ENCODE peak calls at places on chromosome 15, in nine cellular contexts. One of them, this sample, is unnamed.

GRCh38 chr15:45242289-45242688 is 9.7 kb upstream of the SLC28A2 start:
- DNase-seq in AG10803: no peak
- DNase-seq in HepG2: no peak
- DNase-seq in cardiac muscle cell: no peak
- DNase-seq in choroid plexus epithelial cell: peak
- DNase-seq in neural progenitor cell: peak
- DNase-seq in nephron progenitor cell: peak
- DNase-seq in psoas muscle: no peak
- DNase-seq in GM23338: peak
- DNase-seq in this sample: no peak

GRCh38 chr15:101120961-101121360 is 130.9 kb downstream of the CHSY1 start:
- DNase-seq in GM23338: no peak
- DNase-seq in neural progenitor cell: no peak
- DNase-seq in psoas muscle: no peak
- DNase-seq in cardiac muscle cell: no peak
- DNase-seq in nephron progenitor cell: no peak
- DNase-seq in choroid plexus epithelial cell: no peak
- DNase-seq in HepG2: no peak
- DNase-seq in AG10803: no peak
- DNase-seq in this sample: no peak

GRCh38 chr15:70410371-70410975 is 312.8 kb upstream of the TLE3 start:
- DNase-seq in cardiac muscle cell: peak
- DNase-seq in neural progenitor cell: no peak
- DNase-seq in AG10803: no peak
- DNase-seq in HepG2: no peak
- DNase-seq in psoas muscle: no peak
- DNase-seq in nephron progenitor cell: no peak
- DNase-seq in choroid plexus epithelial cell: no peak
- DNase-seq in GM23338: no peak
- DNase-seq in this sample: no peak

GRCh38 chr15:79989682-79990081 is 18.7 kb upstream of the BCL2A1 start:
- DNase-seq in nephron progenitor cell: no peak
- DNase-seq in AG10803: peak
- DNase-seq in psoas muscle: no peak
- DNase-seq in GM23338: no peak
- DNase-seq in choroid plexus epithelial cell: peak
- DNase-seq in neural progenitor cell: no peak
- DNase-seq in HepG2: no peak
- DNase-seq in cardiac muscle cell: no peak
- DNase-seq in this sample: no peak

GRCh38 chr15:60530168-60530567 is 51.2 kb upstream of the ICE2 start:
- DNase-seq in cardiac muscle cell: no peak
- DNase-seq in HepG2: no peak
- DNase-seq in nephron progenitor cell: no peak
- DNase-seq in GM23338: no peak
- DNase-seq in choroid plexus epithelial cell: no peak
- DNase-seq in AG10803: no peak
- DNase-seq in neural progenitor cell: no peak
- DNase-seq in psoas muscle: no peak
- DNase-seq in this sample: no peak

GRCh38 chr15:85551221-85551832 is 170.9 kb downstream of the AKAP13 start:
- DNase-seq in GM23338: no peak
- DNase-seq in neural progenitor cell: no peak
- DNase-seq in HepG2: no peak
- DNase-seq in nephron progenitor cell: no peak
- DNase-seq in psoas muscle: no peak
- DNase-seq in choroid plexus epithelial cell: peak
- DNase-seq in cardiac muscle cell: no peak
- DNase-seq in AG10803: peak
- DNase-seq in this sample: no peak

GRCh38 chr15:51203797-51204196 is 109.1 kb upstream of the TNFAIP8L3 start:
- DNase-seq in cardiac muscle cell: no peak
- DNase-seq in HepG2: peak
- DNase-seq in AG10803: peak
- DNase-seq in nephron progenitor cell: no peak
- DNase-seq in neural progenitor cell: no peak
- DNase-seq in psoas muscle: no peak
- DNase-seq in GM23338: no peak
- DNase-seq in choroid plexus epithelial cell: peak
- DNase-seq in this sample: no peak

GRCh38 chr15:67607329-67607728 is 64.8 kb downstream of the MAP2K5 start:
- DNase-seq in neural progenitor cell: no peak
- DNase-seq in GM23338: no peak
- DNase-seq in psoas muscle: no peak
- DNase-seq in HepG2: no peak
- DNase-seq in AG10803: no peak
- DNase-seq in cardiac muscle cell: no peak
- DNase-seq in nephron progenitor cell: no peak
- DNase-seq in choroid plexus epithelial cell: no peak
- DNase-seq in this sample: no peak

GRCh38 chr15:74541494-74542191 is 623 bp downstream of the ARID3B start:
- DNase-seq in AG10803: peak
- DNase-seq in HepG2: peak
- DNase-seq in cardiac muscle cell: peak
- DNase-seq in nephron progenitor cell: peak
- DNase-seq in neural progenitor cell: peak
- DNase-seq in choroid plexus epithelial cell: peak
- DNase-seq in GM23338: peak
- DNase-seq in psoas muscle: no peak
- DNase-seq in this sample: peak

GRCh38 chr15:72198410-72199270 is 1.1 kb upstream of the GRAMD2A start:
- DNase-seq in choroid plexus epithelial cell: no peak
- DNase-seq in psoas muscle: no peak
- DNase-seq in neural progenitor cell: no peak
- DNase-seq in nephron progenitor cell: no peak
- DNase-seq in GM23338: peak
- DNase-seq in cardiac muscle cell: no peak
- DNase-seq in AG10803: no peak
- DNase-seq in HepG2: no peak
- DNase-seq in this sample: no peak

GRCh38 chr15:72197045-72197459 is 535 bp downstream of the GRAMD2A start:
- DNase-seq in neural progenitor cell: peak
- DNase-seq in HepG2: no peak
- DNase-seq in GM23338: peak
- DNase-seq in nephron progenitor cell: no peak
- DNase-seq in AG10803: no peak
- DNase-seq in choroid plexus epithelial cell: no peak
- DNase-seq in cardiac muscle cell: no peak
- DNase-seq in psoas muscle: no peak
- DNase-seq in this sample: no peak

GRCh38 chr15:72196409-72197044 is 1.1 kb downstream of the GRAMD2A start:
- DNase-seq in cardiac muscle cell: no peak
- DNase-seq in AG10803: no peak
- DNase-seq in neural progenitor cell: no peak
- DNase-seq in GM23338: no peak
- DNase-seq in nephron progenitor cell: no peak
- DNase-seq in choroid plexus epithelial cell: peak
- DNase-seq in psoas muscle: no peak
- DNase-seq in HepG2: no peak
- DNase-seq in this sample: no peak

GRCh38 chr15:72199721-72200212 is 2.2 kb upstream of the GRAMD2A start:
- DNase-seq in AG10803: peak
- DNase-seq in choroid plexus epithelial cell: peak
- DNase-seq in psoas muscle: peak
- DNase-seq in neural progenitor cell: peak
- DNase-seq in HepG2: peak
- DNase-seq in GM23338: peak
- DNase-seq in cardiac muscle cell: peak
- DNase-seq in nephron progenitor cell: peak
- DNase-seq in this sample: peak

GRCh38 chr15:72197460-72198409 is at the start of gene GRAMD2A:
- DNase-seq in nephron progenitor cell: peak
- DNase-seq in HepG2: no peak
- DNase-seq in neural progenitor cell: peak
- DNase-seq in psoas muscle: no peak
- DNase-seq in GM23338: peak
- DNase-seq in choroid plexus epithelial cell: peak
- DNase-seq in AG10803: peak
- DNase-seq in cardiac muscle cell: peak
- DNase-seq in this sample: no peak
- TF ChIP-seq CTCF in nephron progenitor cell: no peak
- TF ChIP-seq CTCF in HepG2: no peak
- TF ChIP-seq CTCF in neural progenitor cell: no peak
- TF ChIP-seq CTCF in psoas muscle: no peak
- TF ChIP-seq CTCF in GM23338: no peak
- TF ChIP-seq CTCF in choroid plexus epithelial cell: no peak
- TF ChIP-seq CTCF in AG10803: no peak
- TF ChIP-seq CTCF in cardiac muscle cell: no peak
- TF ChIP-seq CTCF in this sample: no peak

GRCh38 chr15:28913171-28913765 is 27.5 kb downstream of the APBA2 start:
- DNase-seq in nephron progenitor cell: no peak
- DNase-seq in AG10803: no peak
- DNase-seq in neural progenitor cell: peak
- DNase-seq in HepG2: no peak
- DNase-seq in choroid plexus epithelial cell: peak
- DNase-seq in psoas muscle: no peak
- DNase-seq in GM23338: peak
- DNase-seq in cardiac muscle cell: no peak
- DNase-seq in this sample: no peak
- TF ChIP-seq CTCF in nephron progenitor cell: peak
- TF ChIP-seq CTCF in AG10803: no peak
- TF ChIP-seq CTCF in neural progenitor cell: peak
- TF ChIP-seq CTCF in HepG2: peak
- TF ChIP-seq CTCF in choroid plexus epithelial cell: peak
- TF ChIP-seq CTCF in psoas muscle: no peak
- TF ChIP-seq CTCF in GM23338: peak
- TF ChIP-seq CTCF in cardiac muscle cell: peak
- TF ChIP-seq CTCF in this sample: no peak

GRCh38 chr15:25674948-25675347 is 188.2 kb downstream of the ATP10A start:
- DNase-seq in nephron progenitor cell: no peak
- DNase-seq in neural progenitor cell: no peak
- DNase-seq in psoas muscle: peak
- DNase-seq in choroid plexus epithelial cell: no peak
- DNase-seq in HepG2: no peak
- DNase-seq in AG10803: no peak
- DNase-seq in GM23338: no peak
- DNase-seq in cardiac muscle cell: no peak
- DNase-seq in this sample: peak
- TF ChIP-seq CTCF in nephron progenitor cell: no peak
- TF ChIP-seq CTCF in neural progenitor cell: no peak
- TF ChIP-seq CTCF in psoas muscle: no peak
- TF ChIP-seq CTCF in choroid plexus epithelial cell: no peak
- TF ChIP-seq CTCF in HepG2: no peak
- TF ChIP-seq CTCF in AG10803: no peak
- TF ChIP-seq CTCF in GM23338: no peak
- TF ChIP-seq CTCF in cardiac muscle cell: no peak
- TF ChIP-seq CTCF in this sample: no peak

DNA sequence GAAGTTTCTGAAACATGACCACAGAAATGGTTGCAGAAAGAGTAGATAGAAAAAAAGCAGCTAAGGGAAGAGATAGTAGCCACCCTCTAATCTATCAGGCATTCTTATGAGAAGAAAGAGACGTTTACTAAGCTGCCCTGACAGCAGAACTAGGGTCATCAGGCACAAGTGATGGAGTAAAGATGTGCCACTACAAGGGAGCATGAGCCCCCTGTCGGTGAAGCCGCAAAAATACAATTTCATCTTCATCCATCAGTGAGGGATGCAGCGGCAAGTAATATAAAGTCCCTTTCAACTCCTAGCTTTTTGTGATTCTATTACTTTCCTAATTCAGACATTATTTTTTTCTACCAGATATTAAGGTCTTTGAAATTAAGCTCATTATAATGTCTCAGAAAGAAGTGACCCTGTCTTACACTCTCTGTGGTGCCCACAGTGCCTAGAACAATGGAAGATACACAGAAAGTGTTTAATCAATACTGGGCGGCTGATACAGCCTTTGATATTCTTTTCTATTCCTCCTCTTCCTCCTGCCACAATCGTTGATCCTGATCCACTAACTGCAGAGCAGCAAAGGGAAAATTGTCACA is 651.6 kb downstream of the NTRK3 start:
- DNase-seq in nephron progenitor cell: peak
- DNase-seq in GM23338: peak
- DNase-seq in psoas muscle: no peak
- DNase-seq in choroid plexus epithelial cell: peak
- DNase-seq in HepG2: no peak
- DNase-seq in AG10803: no peak
- DNase-seq in cardiac muscle cell: peak
- DNase-seq in neural progenitor cell: peak
- DNase-seq in this sample: no peak
- TF ChIP-seq CTCF in nephron progenitor cell: peak
- TF ChIP-seq CTCF in GM23338: peak
- TF ChIP-seq CTCF in psoas muscle: peak
- TF ChIP-seq CTCF in choroid plexus epithelial cell: peak
- TF ChIP-seq CTCF in HepG2: peak
- TF ChIP-seq CTCF in AG10803: peak
- TF ChIP-seq CTCF in cardiac muscle cell: peak
- TF ChIP-seq CTCF in neural progenitor cell: peak
- TF ChIP-seq CTCF in this sample: no peak

GRCh38 chr15:96353931-96354730 is 23.6 kb downstream of the NR2F2 start:
- DNase-seq in GM23338: peak
- DNase-seq in psoas muscle: peak
- DNase-seq in HepG2: no peak
- DNase-seq in cardiac muscle cell: no peak
- DNase-seq in nephron progenitor cell: peak
- DNase-seq in choroid plexus epithelial cell: peak
- DNase-seq in neural progenitor cell: peak
- DNase-seq in AG10803: no peak
- DNase-seq in this sample: peak
- TF ChIP-seq CTCF in GM23338: peak
- TF ChIP-seq CTCF in psoas muscle: peak
- TF ChIP-seq CTCF in HepG2: peak
- TF ChIP-seq CTCF in cardiac muscle cell: peak
- TF ChIP-seq CTCF in nephron progenitor cell: peak
- TF ChIP-seq CTCF in choroid plexus epithelial cell: peak
- TF ChIP-seq CTCF in neural progenitor cell: peak
- TF ChIP-seq CTCF in AG10803: peak
- TF ChIP-seq CTCF in this sample: peak

DNA sequence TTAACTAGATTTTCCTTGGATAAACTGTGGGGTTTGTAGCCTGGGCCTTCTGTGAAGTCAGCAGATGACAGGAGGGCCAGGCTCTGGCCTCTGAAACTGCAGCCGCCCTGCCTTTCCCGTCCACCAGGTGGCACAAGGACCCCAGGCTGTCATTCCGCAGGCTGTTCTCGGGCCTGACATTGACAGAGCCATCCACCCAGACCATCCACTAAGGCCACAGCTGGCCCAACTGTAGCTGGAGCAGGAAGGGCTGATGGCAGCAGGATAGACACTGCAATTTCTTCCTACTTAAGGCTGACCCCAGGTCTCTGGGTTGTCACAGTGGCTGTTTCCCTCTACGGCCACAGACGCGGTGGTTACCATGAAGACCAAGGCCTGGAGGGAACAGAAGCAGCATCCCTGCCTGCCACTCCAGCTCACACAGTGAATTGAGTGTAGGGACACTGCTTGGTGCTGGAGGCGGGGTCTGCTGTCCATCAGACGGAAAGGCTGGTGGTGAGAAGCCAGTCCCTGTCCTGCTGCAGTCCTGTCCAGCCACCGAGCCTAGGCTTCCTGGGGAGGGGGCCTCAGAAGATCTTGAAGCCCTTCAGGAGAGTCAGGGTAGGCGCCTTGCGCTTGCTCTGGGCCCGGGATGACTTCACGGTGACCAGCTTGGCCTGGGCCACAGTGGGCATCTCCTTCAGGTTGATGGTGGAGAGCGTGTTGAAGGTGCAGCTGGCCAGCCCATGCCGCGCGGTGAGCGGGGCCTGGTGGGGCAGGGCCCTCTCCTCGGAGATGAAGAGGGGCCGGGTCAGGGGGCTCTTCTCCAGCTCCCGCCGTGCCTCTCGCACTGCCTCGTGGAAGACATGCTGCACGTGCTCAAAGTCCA is 9.4 kb downstream of the SLC51B start:
- DNase-seq in AG10803: peak
- DNase-seq in neural progenitor cell: peak
- DNase-seq in psoas muscle: peak
- DNase-seq in choroid plexus epithelial cell: peak
- DNase-seq in HepG2: peak
- DNase-seq in cardiac muscle cell: peak
- DNase-seq in nephron progenitor cell: peak
- DNase-seq in GM23338: peak
- DNase-seq in this sample: peak
- TF ChIP-seq CTCF in AG10803: peak
- TF ChIP-seq CTCF in neural progenitor cell: peak
- TF ChIP-seq CTCF in psoas muscle: peak
- TF ChIP-seq CTCF in choroid plexus epithelial cell: peak
- TF ChIP-seq CTCF in HepG2: peak
- TF ChIP-seq CTCF in cardiac muscle cell: peak
- TF ChIP-seq CTCF in nephron progenitor cell: peak
- TF ChIP-seq CTCF in GM23338: peak
- TF ChIP-seq CTCF in this sample: peak